ENCODE peak calls at places on chromosomes 13 and 19, in seven cellular contexts. Q, H, L, I, K, P and Z are unnamed samples.
A peak's percentile ranks its signal among the peaks of the same experiment; 100 is the strongest.

GRCh38 chr19:2984196-2984490 is 6.8 kb downstream of the TLE6 start:
- DNase-seq in L (no peak), H (no peak), P (no peak), K (no peak), Q (no peak), I (peak; percentile 97), Z (no peak)

GRCh38 chr13:51364404-51365008 is 25.0 kb downstream of the SERPINE3 start:
- DNase-seq in Q (no peak), I (no peak), L (no peak), P (no peak), H (no peak), K (no peak), Z (no peak)

GRCh38 chr13:46119883-46120614 is 15.2 kb upstream of the CPB2 start:
- DNase-seq in I (peak; percentile 55), L (no peak), H (no peak), K (no peak), P (no peak), Q (no peak), Z (no peak)

GRCh38 chr13:33279898-33280549 is 5.5 kb downstream of the STARD13 start:
- DNase-seq in K (no peak), I (no peak), P (no peak), Q (no peak), L (no peak), H (no peak), Z (peak; percentile 47)

GRCh38 chr13:96417956-96418355 is 328.0 kb downstream of the HS6ST3 start:
- DNase-seq in P (no peak), I (no peak), K (no peak), H (no peak), Q (no peak), L (no peak), Z (no peak)

GRCh38 chr13:27619093-27619705 is 1.1 kb downstream of the LNX2 start:
- DNase-seq in K (no peak), I (no peak), L (no peak), Q (no peak), H (no peak), P (no peak), Z (no peak)

GRCh38 chr19:8423821-8424223 is 10.7 kb downstream of the MARCHF2 start:
- DNase-seq in H (peak; percentile 84), K (peak; percentile 96), P (peak; percentile 94), L (no peak), Q (peak; percentile 84), I (peak; percentile 83), Z (peak; percentile 87)

GRCh38 chr19:1355258-1355973 is 28.3 kb upstream of the NDUFS7 start:
- DNase-seq in L (no peak), K (no peak), I (peak; percentile 46), H (no peak), Q (no peak), P (no peak), Z (no peak)

GRCh38 chr13:28204690-28205443 is 66.5 kb downstream of the PAN3 start:
- DNase-seq in I (no peak), Q (no peak), P (no peak), L (no peak), K (no peak), H (no peak), Z (no peak)

DNA sequence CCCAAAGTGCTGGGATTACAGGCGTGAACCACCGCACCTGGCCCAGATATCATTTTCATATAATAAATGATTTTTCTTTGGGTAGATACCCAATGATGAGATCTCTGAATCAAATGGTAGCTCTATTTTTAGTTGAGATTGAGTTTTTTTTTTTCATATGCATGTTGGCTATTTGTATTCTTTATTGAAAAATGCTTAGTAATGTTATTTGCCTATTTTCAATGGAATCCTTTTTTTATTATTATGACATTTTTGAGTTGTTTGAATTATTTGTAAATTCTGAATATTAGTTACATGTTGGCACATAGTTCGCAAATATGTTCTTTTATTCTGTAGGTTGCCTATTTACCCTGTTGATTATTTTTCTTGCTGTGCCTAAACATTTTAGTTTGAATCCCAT is 55.8 kb downstream of the ZNF254 start:
- DNase-seq in Q (no peak), K (no peak), L (no peak), P (no peak), H (no peak), I (no peak), Z (no peak)
- H3K9me3 ChIP-seq in Q (peaks cover 82% of the 10 kb centered on the region), K (peaks cover 37% of the 10 kb centered on the region), L (no peaks in the 10 kb centered on the region), P (peaks cover 99% of the 10 kb centered on the region), H (peaks cover 100% of the 10 kb centered on the region), I (peaks cover 79% of the 10 kb centered on the region), Z (peaks cover 4% of the 10 kb centered on the region)

GRCh38 chr19:18309525-18310064 is 13.3 kb downstream of the LSM4 start:
- DNase-seq in Q (no peak), H (no peak), P (no peak), L (no peak), I (no peak), K (no peak), Z (no peak)

GRCh38 chr19:18310118-18310909 is 12.6 kb downstream of the LSM4 start:
- DNase-seq in P (no peak), Q (peak; percentile 66), L (no peak), H (no peak), I (no peak), K (no peak), Z (no peak)

GRCh38 chr19:18310966-18311365 is 11.9 kb downstream of the LSM4 start:
- DNase-seq in Q (no peak), H (no peak), L (no peak), K (no peak), P (no peak), I (no peak), Z (no peak)

GRCh38 chr19:18312021-18312534 is 10.8 kb downstream of the LSM4 start:
- DNase-seq in L (no peak), K (no peak), I (no peak), H (no peak), Q (no peak), P (no peak), Z (no peak)

GRCh38 chr19:18311495-18311894 is 11.4 kb downstream of the LSM4 start:
- DNase-seq in Q (no peak), K (no peak), H (no peak), L (no peak), P (no peak), I (no peak), Z (no peak)
- H3K9me3 ChIP-seq in Q (no peaks in the 10 kb centered on the region), K (no peaks in the 10 kb centered on the region), H (no peaks in the 10 kb centered on the region), L (no peaks in the 10 kb centered on the region), P (no peaks in the 10 kb centered on the region), I (no peaks in the 10 kb centered on the region), Z (no peaks in the 10 kb centered on the region)

GRCh38 chr19:11685676-11686650 is 52.8 kb downstream of the ZNF823 start:
- DNase-seq in I (no peak), H (no peak), L (no peak), K (no peak), Q (no peak), P (no peak), Z (no peak)

GRCh38 chr19:11678504-11678903 is 60.2 kb downstream of the ZNF823 start:
- DNase-seq in K (no peak), H (no peak), P (no peak), L (no peak), Q (no peak), I (no peak), Z (no peak)

GRCh38 chr19:11675569-11675968 is 63.2 kb downstream of the ZNF823 start:
- DNase-seq in Q (no peak), H (no peak), L (no peak), K (no peak), P (no peak), I (no peak), Z (no peak)

GRCh38 chr19:11684987-11685675 is 53.6 kb downstream of the ZNF823 start:
- DNase-seq in K (no peak), Q (no peak), L (no peak), P (no peak), H (no peak), I (no peak), Z (no peak)

DNA sequence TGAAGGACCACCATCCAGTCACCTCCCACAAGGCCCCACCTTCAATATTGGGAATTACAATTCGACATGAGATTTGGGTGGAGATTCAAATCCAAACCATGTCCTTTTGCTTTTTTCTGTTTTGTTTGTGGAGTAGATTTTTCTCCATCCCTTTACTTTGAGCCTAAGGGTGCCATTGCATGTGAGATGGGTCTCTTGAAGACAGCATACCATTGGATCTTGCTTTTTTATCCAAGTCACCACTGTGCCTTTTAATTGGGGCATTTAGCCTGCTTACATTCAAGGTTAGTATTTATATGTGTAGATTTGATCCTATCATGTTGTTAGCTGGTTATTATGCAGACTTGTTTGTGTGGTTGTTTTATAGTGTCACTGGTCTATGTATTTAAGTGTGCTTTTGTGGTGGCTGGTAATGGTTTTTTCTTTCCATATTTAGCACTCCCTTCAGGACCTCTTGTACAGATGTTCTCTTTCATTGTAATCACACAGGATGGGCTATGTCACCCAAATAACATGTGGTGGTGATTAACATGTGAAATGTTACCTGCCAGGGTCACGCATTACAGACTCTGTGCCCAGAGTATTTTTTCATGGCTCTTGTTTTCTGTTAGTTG is 58.0 kb downstream of the ZNF823 start:
- DNase-seq in P (no peak), I (no peak), H (no peak), Q (no peak), L (no peak), K (no peak), Z (no peak)
- H3K9me3 ChIP-seq in P (peaks cover 68% of the 10 kb centered on the region), I (peaks cover 91% of the 10 kb centered on the region), H (peaks cover 75% of the 10 kb centered on the region), Q (peaks cover 49% of the 10 kb centered on the region), L (peaks cover 3% of the 10 kb centered on the region), K (peaks cover 28% of the 10 kb centered on the region), Z (peaks cover 14% of the 10 kb centered on the region)

GRCh38 chr19:23531976-23532375 is 136.7 kb upstream of the ZNF91 start:
- DNase-seq in H (no peak), Q (no peak), P (no peak), I (no peak), K (no peak), L (no peak), Z (no peak)
- H3K9me3 ChIP-seq in H (peaks cover 68% of the 10 kb centered on the region), Q (peaks cover 4% of the 10 kb centered on the region), P (peaks cover 24% of the 10 kb centered on the region), I (peaks cover 68% of the 10 kb centered on the region), K (peaks cover 3% of the 10 kb centered on the region), L (no peaks in the 10 kb centered on the region), Z (no peaks in the 10 kb centered on the region)